ENCODE peak calls at places on chromosome 9, in nine cellular contexts. E is neural progenitor cell, F is heart right ventricle, R is fibroblast of lung, M is HCT116, L is pancreas, I is sigmoid colon, U is body of pancreas, V is A549. Q is an unnamed sample. For H3K4me1, the result is how much of the 10 kb centered on the place peaks cover.

GRCh38 chr9:14653511-14653910 is 39.7 kb downstream of the ZDHHC21 start:
- DNase-seq in E (no peak), F (no peak), R (no peak), M (no peak), L (no peak), I (no peak), U (no peak), V (no peak), Q (no peak)

GRCh38 chr9:116549061-116549664 is 137.9 kb upstream of the TRIM32 start:
- DNase-seq in E (no peak), F (peak), R (peak), M (peak), L (no peak), I (peak), U (peak), V (peak), Q (no peak)

GRCh38 chr9:81396528-81396927 is 292.8 kb downstream of the TLE1 start:
- DNase-seq in E (no peak), F (no peak), R (no peak), M (no peak), L (no peak), I (no peak), U (no peak), V (no peak), Q (no peak)

GRCh38 chr9:95750725-95751644 is 124.5 kb upstream of the ERCC6L2 start:
- DNase-seq in E (no peak), F (no peak), R (no peak), M (no peak), L (no peak), I (no peak), U (no peak), V (no peak), Q (no peak)

GRCh38 chr9:18888241-18888794 is 144.7 kb downstream of the SAXO1 start:
- DNase-seq in E (no peak), F (no peak), R (peak), M (no peak), L (no peak), I (no peak), U (no peak), V (no peak), Q (no peak)

GRCh38 chr9:89468271-89468960 is 29.5 kb downstream of the SEMA4D start:
- DNase-seq in E (no peak), F (no peak), R (no peak), M (no peak), L (no peak), I (peak), U (no peak), V (no peak), Q (no peak)

GRCh38 chr9:136700959-136701664 is 11.3 kb upstream of the DIPK1B start:
- DNase-seq in E (no peak), F (no peak), R (no peak), M (no peak), L (no peak), I (no peak), U (no peak), V (no peak), Q (no peak)

GRCh38 chr9:75010570-75010969 is 17.5 kb downstream of the CARNMT1 start:
- DNase-seq in E (no peak), F (no peak), R (no peak), M (no peak), L (no peak), I (no peak), U (no peak), V (no peak), Q (no peak)

GRCh38 chr9:19231126-19232035 is 888 bp downstream of the DENND4C start:
- DNase-seq in E (peak), F (no peak), R (peak), M (no peak), L (no peak), I (peak), U (no peak), V (peak), Q (no peak)

GRCh38 chr9:133155156-133155555 is 8.6 kb downstream of the GBGT1 start:
- DNase-seq in E (no peak), F (no peak), R (no peak), M (no peak), L (peak), I (peak), U (no peak), V (no peak), Q (no peak)

GRCh38 chr9:133334161-133334560 is 1.8 kb downstream of the SURF6 start:
- DNase-seq in E (no peak), F (no peak), R (no peak), M (no peak), L (no peak), I (peak), U (no peak), V (no peak), Q (peak)

GRCh38 chr9:6692433-6692832 is 46.9 kb upstream of the GLDC start:
- DNase-seq in E (no peak), F (no peak), R (no peak), M (no peak), L (no peak), I (no peak), U (no peak), V (no peak), Q (peak)

GRCh38 chr9:87503970-87504369 is 6.3 kb downstream of the DAPK1 start:
- DNase-seq in E (no peak), F (no peak), R (peak), M (no peak), L (no peak), I (no peak), U (no peak), V (no peak), Q (no peak)

GRCh38 chr9:108130896-108131295 is 641.3 kb upstream of the KLF4 start:
- DNase-seq in E (no peak), F (no peak), R (no peak), M (no peak), L (no peak), I (no peak), U (no peak), V (no peak), Q (no peak)

GRCh38 chr9:108673386-108673785 is 182.4 kb downstream of the ACTL7B start:
- DNase-seq in E (no peak), F (no peak), R (peak), M (no peak), L (no peak), I (no peak), U (no peak), V (no peak), Q (no peak)

GRCh38 chr9:109313351-109313750 is 7.5 kb downstream of the EPB41L4B start:
- DNase-seq in E (no peak), F (no peak), R (no peak), M (no peak), L (no peak), I (no peak), U (no peak), V (no peak), Q (no peak)

GRCh38 chr9:83977196-83977595 is 2.8 kb downstream of the HNRNPK start:
- DNase-seq in E (no peak), F (no peak), R (no peak), M (no peak), L (no peak), I (no peak), U (no peak), V (no peak), Q (no peak)
- H3K4me3 ChIP-seq in E (peak), F (peak), R (peak), M (no peak), L (peak), I (no peak), U (no peak), V (peak), Q (peak)

GRCh38 chr9:33818832-33819500 is 2.0 kb downstream of the UBE2R2 start:
- DNase-seq in E (no peak), F (no peak), R (peak), M (no peak), L (no peak), I (no peak), U (no peak), V (no peak), Q (no peak)

GRCh38 chr9:33820231-33820745 is 3.3 kb downstream of the UBE2R2 start:
- DNase-seq in E (no peak), F (no peak), R (no peak), M (no peak), L (no peak), I (no peak), U (no peak), V (no peak), Q (no peak)

GRCh38 chr9:33818167-33818831 is 1.3 kb downstream of the UBE2R2 start:
- DNase-seq in E (no peak), F (peak), R (no peak), M (no peak), L (no peak), I (no peak), U (no peak), V (peak), Q (no peak)

DNA sequence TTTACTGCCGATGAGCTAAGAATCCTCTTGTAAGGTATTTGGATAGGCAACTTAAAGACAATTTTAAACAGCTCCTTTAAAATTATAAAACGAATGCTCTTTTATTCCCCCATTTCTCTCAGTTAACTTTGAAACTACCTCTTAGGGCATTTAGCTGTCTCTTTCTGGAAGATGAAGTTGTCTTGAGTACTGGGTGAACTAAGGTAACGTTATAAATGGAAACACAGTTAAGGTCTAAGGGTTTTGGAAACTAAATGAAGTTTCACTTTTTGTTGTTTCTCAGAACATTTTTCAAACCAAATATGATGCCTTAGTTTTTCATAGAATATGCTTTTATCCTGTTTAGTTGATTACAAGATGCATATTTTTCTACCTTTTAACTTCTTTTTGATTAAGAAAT is 6.8 kb downstream of the UBE2R2 start:
- DNase-seq in E (no peak), F (no peak), R (no peak), M (no peak), L (no peak), I (no peak), U (no peak), V (no peak), Q (no peak)
- H3K4me1 ChIP-seq in E (under half), F (under half), R (under half), M (under half), L (under half), I (under half), U (under half), V (under half), Q (under half)

GRCh38 chr9:97848237-97848581 is 4.8 kb upstream of the FOXE1 start:
- DNase-seq in E (peak), F (no peak), R (no peak), M (no peak), L (no peak), I (no peak), U (no peak), V (no peak), Q (no peak)
- TF ChIP-seq CTCF in E (peak), F (no peak), R (peak), M (no peak), L (no peak), I (no peak), U (no peak), V (no peak), Q (peak)

GRCh38 chr9:2281803-2282185 is 266.6 kb downstream of the SMARCA2 start:
- DNase-seq in E (no peak), F (no peak), R (peak), M (no peak), L (no peak), I (no peak), U (no peak), V (no peak), Q (no peak)
- H3K4me3 ChIP-seq in E (no peak), F (no peak), R (no peak), M (no peak), L (no peak), I (no peak), U (no peak), V (no peak), Q (no peak)

Q was measured in endodermal cell.